ENCODE peak calls at places on chromosome 21, in five cellular contexts. A is CD8-positive, alpha-beta T cell; H is lower lobe of right lung; X is kidney; Y is breast epithelium. I is an unnamed sample.

GRCh38 chr21:35172231-35172630 is 123.1 kb upstream of the RUNX1 start:
- DNase-seq in A (no peak), H (no peak), X (no peak), Y (no peak), I (no peak)

GRCh38 chr21:28442624-28443023 is 550.1 kb downstream of the LTN1 start:
- DNase-seq in A (no peak), H (no peak), X (no peak), Y (no peak), I (no peak)

GRCh38 chr21:26717146-26717739 is 128.0 kb downstream of the ADAMTS1 start:
- DNase-seq in A (no peak), H (no peak), X (no peak), Y (no peak), I (no peak)

GRCh38 chr21:17451364-17451869 is 61.4 kb upstream of the CXADR start:
- DNase-seq in A (no peak), H (no peak), X (no peak), Y (no peak), I (no peak)

GRCh38 chr21:36147891-36148290 is 8.7 kb upstream of the DOP1B start:
- DNase-seq in A (no peak), H (no peak), X (no peak), Y (no peak), I (no peak)

GRCh38 chr21:29175408-29176147 is 45.1 kb downstream of the MAP3K7CL start:
- DNase-seq in A (no peak), H (no peak), X (no peak), Y (no peak), I (no peak)

GRCh38 chr21:15079276-15079675 is 14.5 kb upstream of the NRIP1 start:
- DNase-seq in A (no peak), H (no peak), X (peak; percentile 55), Y (no peak), I (no peak)

GRCh38 chr21:41358193-41359166 is 3.3 kb upstream of the MX2 start:
- DNase-seq in A (no peak), H (no peak), X (peak; percentile 39), Y (peak; percentile 36), I (no peak)

GRCh38 chr21:32134441-32135159 is 144.2 kb downstream of the MIS18A start:
- DNase-seq in A (no peak), H (no peak), X (no peak), Y (no peak), I (no peak)

GRCh38 chr21:31489014-31489413 is 145.0 kb upstream of the TIAM1 start:
- DNase-seq in A (no peak), H (no peak), X (no peak), Y (no peak), I (no peak)

GRCh38 chr21:42591170-42591869 is 62.1 kb upstream of the PDE9A start:
- DNase-seq in A (no peak), H (no peak), X (no peak), Y (no peak), I (no peak)

GRCh38 chr21:33255404-33255803 is 10.8 kb upstream of the IL10RB start:
- DNase-seq in A (no peak), H (no peak), X (no peak), Y (no peak), I (no peak)

GRCh38 chr21:41678016-41678935 is 88.6 kb downstream of the RIPK4 start:
- DNase-seq in A (no peak), H (peak; percentile 67), X (peak; percentile 81), Y (peak; percentile 74), I (no peak)

GRCh38 chr21:31756787-31757186 is 24.9 kb upstream of the SCAF4 start:
- DNase-seq in A (no peak), H (no peak), X (no peak), Y (no peak), I (no peak)

GRCh38 chr21:33750017-33750416 is 107.7 kb downstream of the ITSN1 start:
- DNase-seq in A (no peak), H (no peak), X (no peak), Y (no peak), I (no peak)

GRCh38 chr21:42850866-42851391 is 28.4 kb downstream of the WDR4 start:
- DNase-seq in A (peak; percentile 26), H (no peak), X (peak; percentile 73), Y (no peak), I (no peak)

GRCh38 chr21:30044447-30045064 is 104.8 kb upstream of the GRIK1 start:
- DNase-seq in A (no peak), H (no peak), X (no peak), Y (no peak), I (no peak)

GRCh38 chr21:43966946-43967512 is 45.1 kb upstream of the TRAPPC10 start:
- DNase-seq in A (no peak), H (no peak), X (no peak), Y (no peak), I (no peak)

GRCh38 chr21:17708541-17709265 is 96.0 kb upstream of the BTG3 start:
- DNase-seq in A (no peak), H (no peak), X (no peak), Y (no peak), I (no peak)

GRCh38 chr21:25759573-25759972 is 24.8 kb downstream of the GABPA start:
- DNase-seq in A (no peak), H (no peak), X (no peak), Y (no peak), I (no peak)

GRCh38 chr21:41611441-41611840 is 103.5 kb upstream of the TMPRSS2 start:
- DNase-seq in A (no peak), H (no peak), X (no peak), Y (no peak), I (no peak)

GRCh38 chr21:7947422-7947821 is 2574.0 kb upstream of the TPTE start:
- DNase-seq in A (no peak), H (no peak), X (no peak), Y (no peak), I (no peak)

GRCh38 chr21:16992448-16992847 is 520.4 kb upstream of the CXADR start:
- DNase-seq in A (no peak), H (no peak), X (no peak), Y (no peak), I (no peak)

GRCh38 chr21:22154579-22155274 is 1156.5 kb downstream of the NCAM2 start:
- DNase-seq in A (no peak), H (no peak), X (no peak), Y (no peak), I (no peak)
- H3K27ac ChIP-seq in A (no peak overlapping the region), H (no peak overlapping the region), X (no peak overlapping the region), Y (no peak overlapping the region), I (no peak overlapping the region)

GRCh38 chr21:38959686-38960049 is 153.9 kb downstream of the ETS2 start:
- DNase-seq in A (no peak), H (no peak), X (no peak), Y (no peak), I (no peak)
- H3K27ac ChIP-seq in A (no peak overlapping the region), H (peak overlapping the region; percentile 81), X (peak overlapping the region; percentile 92), Y (peak overlapping the region; percentile 85), I (no peak overlapping the region)

GRCh38 chr21:21146587-21147373 is 148.6 kb downstream of the NCAM2 start:
- DNase-seq in A (no peak), H (no peak), X (peak; percentile 44), Y (no peak), I (no peak)
- H3K27ac ChIP-seq in A (no peak overlapping the region), H (no peak overlapping the region), X (no peak overlapping the region), Y (no peak overlapping the region), I (no peak overlapping the region)

DNA sequence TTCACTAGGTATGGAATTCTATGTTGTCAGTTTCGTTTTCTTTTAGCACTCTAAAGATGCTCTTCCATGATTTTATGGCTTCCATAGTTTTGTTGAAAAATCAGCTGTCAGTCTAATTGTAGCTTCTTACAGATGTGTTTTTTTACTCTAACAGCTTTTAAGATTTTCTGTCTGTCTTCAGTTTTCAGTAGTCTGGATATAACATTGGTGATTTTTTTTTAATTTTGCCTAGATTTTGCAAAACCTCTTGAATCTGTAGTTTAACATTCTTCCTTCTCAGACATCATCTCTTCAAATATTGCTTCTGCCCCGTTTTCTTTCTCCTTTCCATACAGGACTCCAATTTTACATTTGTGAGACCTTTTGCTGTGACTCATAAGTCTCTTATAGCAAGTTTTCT is 17.9 kb upstream of the DYRK1A start:
- DNase-seq in A (no peak), H (no peak), X (no peak), Y (no peak), I (no peak)
- H3K27ac ChIP-seq in A (no peak overlapping the region), H (no peak overlapping the region), X (no peak overlapping the region), Y (no peak overlapping the region), I (no peak overlapping the region)

GRCh38 chr21:45517249-45518065 is 24.8 kb downstream of the SLC19A1 start:
- DNase-seq in A (no peak), H (peak; percentile 64), X (peak; percentile 55), Y (no peak), I (no peak)
- H3K27ac ChIP-seq in A (no peak overlapping the region), H (peak overlapping the region; percentile 6), X (no peak overlapping the region), Y (no peak overlapping the region), I (no peak overlapping the region)

I was measured in ascending aorta.